ENCODE peak calls at places on chromosomes 1 and 21, in ten cellular contexts. C is GM19239; M is activated CD4-positive, alpha-beta T cell treated with anti-CD3 and anti-CD28 coated beads for 1 hour; E is fibroblast of pulmonary artery; I is astrocyte; V is NCI-H2081; A is anterior cingulate cortex; L is caudate nucleus; U is NCI-H1048; H is M059J. J is an unnamed sample.

GRCh38 chr1:16903458-16903796 is 7.6 kb downstream of the RNU1-2 start:
- DNase-seq in E (no peak), A (no peak), U (no peak), M (no peak), L (no peak), H (no peak), C (no peak), V (no peak), I (no peak), J (no peak)

GRCh38 chr1:97145321-97145956 is 423.9 kb downstream of the PTBP2 start:
- DNase-seq in H (peak), C (no peak), I (peak), M (no peak), V (peak), L (no peak), U (no peak), A (peak), E (peak), J (peak)

GRCh38 chr1:87632232-87632631 is 303.6 kb downstream of the LMO4 start:
- DNase-seq in L (no peak), E (no peak), V (no peak), I (no peak), A (no peak), C (no peak), H (no peak), U (no peak), M (no peak), J (no peak)

GRCh38 chr1:44294588-44295007 is 60.5 kb downstream of the ERI3 start:
- DNase-seq in L (no peak), E (peak), U (no peak), M (no peak), I (peak), A (peak), H (peak), C (no peak), V (peak), J (peak)

GRCh38 chr1:16386454-16387113 is 19.5 kb downstream of the SZRD1 start:
- DNase-seq in V (no peak), E (peak), C (no peak), M (no peak), H (peak), A (no peak), I (peak), L (no peak), U (no peak), J (peak)

GRCh38 chr1:62436039-62436465 is 797 bp upstream of the USP1 start:
- DNase-seq in C (peak), L (peak), M (peak), E (no peak), I (no peak), H (no peak), A (peak), U (no peak), V (no peak), J (no peak)

GRCh38 chr1:40984066-40984465 is 4.6 kb downstream of the CTPS1 start:
- DNase-seq in U (no peak), I (peak), C (no peak), L (no peak), A (no peak), H (peak), E (peak), M (no peak), V (no peak), J (no peak)

GRCh38 chr1:2496087-2496622 is 20.1 kb downstream of the PLCH2 start:
- DNase-seq in C (peak), A (no peak), U (no peak), H (no peak), L (no peak), M (no peak), I (no peak), E (no peak), V (no peak), J (no peak)

GRCh38 chr1:152926091-152926490 is 17.7 kb downstream of the IVL start:
- DNase-seq in H (peak), E (no peak), A (no peak), V (no peak), I (no peak), L (no peak), U (no peak), M (no peak), C (peak), J (peak)

GRCh38 chr1:151512801-151513625 is 1.8 kb downstream of the CGN start:
- DNase-seq in H (no peak), C (no peak), A (no peak), I (no peak), V (no peak), U (no peak), M (no peak), E (no peak), L (no peak), J (no peak)

GRCh38 chr1:218494449-218494852 is 149.3 kb downstream of the TGFB2 start:
- DNase-seq in C (no peak), V (peak), U (peak), H (no peak), M (no peak), A (no peak), L (no peak), I (no peak), E (no peak), J (no peak)

GRCh38 chr21:41374867-41375533 is 13.2 kb downstream of the MX2 start:
- DNase-seq in U (no peak), H (peak), E (no peak), V (no peak), L (no peak), M (no peak), A (no peak), I (no peak), C (no peak), J (no peak)

GRCh38 chr1:145926706-145927072 is 595 bp downstream of the RBM8A start:
- DNase-seq in U (no peak), L (no peak), E (no peak), V (peak), A (no peak), M (peak), C (no peak), H (no peak), I (peak), J (peak)

GRCh38 chr21:16815228-16815627 is 697.6 kb upstream of the CXADR start:
- DNase-seq in I (no peak), U (no peak), M (no peak), A (no peak), V (no peak), H (peak), C (no peak), L (no peak), E (no peak), J (no peak)

J was measured in fibroblast of lung.